ENCODE peak calls at places on chromosomes 11 and 22, in seven cellular contexts. K is fibroblast of the aortic adventitia, B is AG04450, J is fibroblast of mammary gland, C is lower lobe of right lung, H is adrenal gland, Y is cardiac muscle cell. A is an unnamed sample.

GRCh38 chr11:81874627-81875026 is 859.0 kb downstream of the FAM181B start:
- DNase-seq in K (no peak), B (no peak), J (no peak), C (no peak), H (no peak), Y (no peak), A (no peak)

GRCh38 chr22:30290679-30291333 is 1.5 kb upstream of the CASTOR1 start:
- DNase-seq in K (peak), B (no peak), J (peak), C (peak), H (peak), Y (peak), A (peak)

GRCh38 chr11:128582496-128583366 is 4.6 kb downstream of the ETS1 start:
- DNase-seq in K (peak), B (peak), J (peak), C (no peak), H (no peak), Y (peak), A (peak)

GRCh38 chr11:19237813-19238212 is 2.9 kb downstream of the E2F8 start:
- DNase-seq in K (no peak), B (no peak), J (no peak), C (no peak), H (no peak), Y (no peak), A (no peak)

GRCh38 chr11:26276798-26277424 is 55.0 kb upstream of the ANO3 start:
- DNase-seq in K (peak), B (peak), J (peak), C (no peak), H (peak), Y (peak), A (peak)

GRCh38 chr22:29328566-29329500 is 13.3 kb upstream of the RASL10A start:
- DNase-seq in K (no peak), B (no peak), J (no peak), C (no peak), H (no peak), Y (no peak), A (no peak)

GRCh38 chr11:80638296-80638695 is 1197.5 kb upstream of the TENM4 start:
- DNase-seq in K (no peak), B (no peak), J (no peak), C (no peak), H (no peak), Y (no peak), A (peak)

GRCh38 chr22:41256898-41257260 is 16.1 kb upstream of the CHADL start:
- DNase-seq in K (peak), B (no peak), J (no peak), C (no peak), H (no peak), Y (peak), A (no peak)

GRCh38 chr11:6431861-6432260 is 8.9 kb downstream of the HPX start:
- DNase-seq in K (peak), B (no peak), J (peak), C (no peak), H (no peak), Y (peak), A (peak)

GRCh38 chr11:36540998-36541397 is 26.8 kb upstream of the RAG1 start:
- DNase-seq in K (peak), B (no peak), J (peak), C (no peak), H (peak), Y (peak), A (peak)

GRCh38 chr22:44363980-44364749 is 51.4 kb upstream of the SHISAL1 start:
- DNase-seq in K (no peak), B (no peak), J (no peak), C (peak), H (no peak), Y (no peak), A (no peak)

GRCh38 chr11:121555172-121555571 is 102.4 kb upstream of the SORL1-AS1 start:
- DNase-seq in K (no peak), B (no peak), J (peak), C (no peak), H (no peak), Y (no peak), A (no peak)

GRCh38 chr22:43789452-43789851 is 22.7 kb downstream of the EFCAB6 start:
- DNase-seq in K (peak), B (peak), J (peak), C (no peak), H (peak), Y (peak), A (peak)

GRCh38 chr11:63564785-63565350 is 1.7 kb upstream of the PLAAT2 start:
- DNase-seq in K (no peak), B (no peak), J (no peak), C (peak), H (no peak), Y (no peak), A (peak)
- H3K4me3 ChIP-seq in K (no peak), B (no peak), J (no peak), C (no peak), H (no peak), Y (no peak), A (no peak)

DNA sequence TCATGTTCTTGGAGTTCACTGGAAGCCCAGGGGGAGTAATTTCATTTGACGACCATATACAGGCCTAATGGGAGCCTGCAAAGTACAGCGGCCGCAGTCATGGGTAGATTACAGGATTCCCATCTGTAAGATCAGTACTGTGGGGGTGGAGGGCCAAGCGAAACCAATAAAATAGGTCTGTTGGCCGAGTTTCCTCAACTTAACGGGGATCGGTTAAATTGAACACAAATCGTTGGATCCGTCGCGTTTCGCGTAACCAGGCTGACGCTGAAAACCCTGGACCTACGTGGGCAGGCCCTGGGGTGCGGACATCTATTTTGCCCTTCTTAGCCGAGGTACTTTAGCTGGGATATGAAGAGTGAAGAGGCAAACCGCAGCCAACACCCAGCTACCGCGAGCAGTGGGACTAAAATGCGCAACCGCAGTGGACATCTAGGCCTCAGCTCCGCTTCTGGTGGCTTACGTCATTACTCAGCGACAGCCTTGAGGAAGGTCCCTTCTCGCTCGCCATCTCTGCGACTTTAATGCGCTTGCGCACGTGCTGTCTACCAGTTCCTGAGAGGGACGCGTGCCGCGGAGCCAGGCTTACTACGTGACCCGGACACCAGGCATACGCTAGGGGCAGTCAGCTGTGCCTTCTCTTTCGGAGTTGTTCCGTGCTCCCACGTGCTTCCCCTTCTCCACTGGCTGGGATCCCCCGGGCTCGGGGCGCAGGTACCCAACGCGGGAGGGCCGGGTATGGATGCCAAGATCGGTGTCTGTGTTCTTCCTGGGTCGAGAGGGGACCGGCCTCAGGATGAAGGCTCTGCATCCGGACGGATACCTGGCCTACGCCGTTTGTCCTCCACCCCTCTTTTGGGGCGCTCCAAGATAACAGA is at the start of gene NAT10:
- DNase-seq in K (peak), B (peak), J (peak), C (peak), H (peak), Y (peak), A (peak)
- TF ChIP-seq CTCF in K (peak), B (no peak), J (no peak), C (peak), H (peak), Y (peak), A (peak)

DNA sequence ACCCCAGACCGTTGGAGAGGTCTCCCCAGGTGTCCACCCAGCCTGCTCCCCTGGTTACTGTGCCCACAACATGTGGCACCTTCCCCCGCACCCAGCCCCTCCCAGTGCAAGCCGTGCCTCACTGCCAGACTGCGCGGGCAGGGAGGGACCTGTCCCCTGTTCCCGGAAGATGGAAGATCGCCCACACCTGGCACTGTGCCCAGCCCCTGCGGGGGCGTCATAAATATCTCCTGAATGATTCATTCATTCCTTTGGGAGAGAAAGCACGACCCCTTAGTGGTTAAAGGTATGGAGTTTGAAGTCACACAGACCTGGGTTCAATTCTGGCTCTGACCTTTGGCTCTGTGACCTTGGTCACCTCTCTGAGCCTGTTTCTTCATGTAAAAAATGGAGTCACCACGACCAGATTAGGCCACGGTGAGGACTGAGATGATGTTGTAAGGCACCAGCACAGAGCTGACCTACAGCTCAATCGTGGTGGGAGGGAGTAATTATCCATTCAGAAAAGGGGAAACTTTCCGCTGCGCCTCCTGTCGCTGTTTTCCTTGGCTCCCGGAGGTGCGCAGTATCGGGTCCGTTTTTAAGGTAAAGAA is 497 bp upstream of the SYT12 start:
- DNase-seq in K (peak), B (peak), J (peak), C (no peak), H (peak), Y (peak), A (peak)
- H3K4me3 ChIP-seq in K (peak), B (peak), J (no peak), C (peak), H (no peak), Y (peak), A (peak)

GRCh38 chr22:38067771-38068360 is 10.7 kb downstream of the PICK1 start:
- DNase-seq in K (no peak), B (no peak), J (no peak), C (no peak), H (no peak), Y (no peak), A (no peak)

GRCh38 chr22:38070250-38070921 is 13.2 kb downstream of the PICK1 start:
- DNase-seq in K (no peak), B (no peak), J (no peak), C (no peak), H (no peak), Y (no peak), A (no peak)

GRCh38 chr22:38068641-38069371 is 11.6 kb downstream of the PICK1 start:
- DNase-seq in K (no peak), B (no peak), J (no peak), C (no peak), H (no peak), Y (no peak), A (no peak)

GRCh38 chr22:38071421-38072321 is 12.3 kb downstream of the SLC16A8 start:
- DNase-seq in K (no peak), B (no peak), J (no peak), C (peak), H (no peak), Y (no peak), A (no peak)

DNA sequence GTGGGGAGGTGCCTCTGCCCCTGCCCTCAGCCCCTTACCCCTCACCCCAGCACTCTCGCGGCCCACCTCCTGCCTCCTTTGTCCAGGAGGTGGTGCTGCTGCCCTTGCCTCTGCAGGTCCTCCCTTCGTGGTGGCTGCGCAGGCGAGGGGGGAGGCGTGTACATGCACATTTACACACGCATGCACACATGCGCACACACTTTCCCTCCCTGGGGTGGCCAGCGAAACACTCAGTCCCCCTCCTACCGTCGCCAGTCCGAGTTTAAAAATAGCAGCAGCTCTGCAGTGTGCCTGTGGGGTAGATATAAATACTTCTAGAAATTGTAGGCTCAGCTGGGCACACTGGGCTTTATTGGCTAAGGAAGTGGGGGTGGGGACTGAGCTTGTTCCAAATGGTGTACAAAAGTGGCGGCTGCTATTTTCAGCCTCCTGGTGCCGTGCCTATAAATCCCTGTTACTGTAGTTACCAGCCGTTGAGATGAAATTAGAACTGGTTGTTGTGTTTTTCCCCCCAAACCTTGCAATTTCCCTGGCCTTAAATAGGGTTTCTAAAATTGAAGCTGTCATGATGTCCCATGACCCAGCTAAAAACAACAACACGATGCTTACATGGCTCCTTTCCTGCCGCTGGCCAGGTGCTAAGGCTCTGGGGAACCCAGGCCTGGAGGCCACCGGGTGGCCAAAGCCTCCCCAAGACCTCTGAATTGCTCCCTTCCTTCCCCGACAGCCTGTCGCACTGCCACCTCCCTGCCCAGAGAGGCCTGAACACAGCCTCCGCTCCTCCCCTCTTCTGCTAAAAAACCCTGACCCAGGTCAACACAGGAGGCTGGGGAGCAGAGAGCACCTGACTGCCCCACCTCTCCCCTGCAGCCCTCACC is 12.4 kb downstream of the PICK1 start:
- DNase-seq in K (peak), B (peak), J (peak), C (no peak), H (no peak), Y (peak), A (no peak)
- TF ChIP-seq CTCF in K (peak), B (peak), J (peak), C (peak), H (peak), Y (peak), A (peak)

DNA sequence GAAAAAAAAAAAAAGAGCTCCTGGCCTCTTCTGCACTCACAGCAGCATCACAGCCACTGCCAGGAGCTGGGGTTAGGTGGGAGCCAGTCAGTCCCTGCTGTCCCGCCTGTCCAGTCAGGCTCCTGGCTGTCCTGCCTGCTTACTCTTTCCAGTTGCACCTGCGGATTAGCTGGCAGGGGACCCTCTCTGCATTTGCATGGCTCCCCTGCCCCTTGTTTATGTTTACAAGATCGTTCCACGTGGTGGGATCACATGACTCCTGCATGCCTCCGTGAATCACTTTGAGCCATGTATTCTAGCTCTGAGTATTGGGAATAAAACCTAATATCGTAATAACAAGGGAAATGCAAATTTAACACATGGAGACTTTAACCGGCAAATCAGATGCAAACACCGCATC is 36.8 kb upstream of the A4GALT start:
- DNase-seq in K (no peak), B (no peak), J (no peak), C (no peak), H (no peak), Y (no peak), A (no peak)
- H3K4me3 ChIP-seq in K (no peak), B (no peak), J (no peak), C (no peak), H (no peak), Y (no peak), A (no peak)

DNA sequence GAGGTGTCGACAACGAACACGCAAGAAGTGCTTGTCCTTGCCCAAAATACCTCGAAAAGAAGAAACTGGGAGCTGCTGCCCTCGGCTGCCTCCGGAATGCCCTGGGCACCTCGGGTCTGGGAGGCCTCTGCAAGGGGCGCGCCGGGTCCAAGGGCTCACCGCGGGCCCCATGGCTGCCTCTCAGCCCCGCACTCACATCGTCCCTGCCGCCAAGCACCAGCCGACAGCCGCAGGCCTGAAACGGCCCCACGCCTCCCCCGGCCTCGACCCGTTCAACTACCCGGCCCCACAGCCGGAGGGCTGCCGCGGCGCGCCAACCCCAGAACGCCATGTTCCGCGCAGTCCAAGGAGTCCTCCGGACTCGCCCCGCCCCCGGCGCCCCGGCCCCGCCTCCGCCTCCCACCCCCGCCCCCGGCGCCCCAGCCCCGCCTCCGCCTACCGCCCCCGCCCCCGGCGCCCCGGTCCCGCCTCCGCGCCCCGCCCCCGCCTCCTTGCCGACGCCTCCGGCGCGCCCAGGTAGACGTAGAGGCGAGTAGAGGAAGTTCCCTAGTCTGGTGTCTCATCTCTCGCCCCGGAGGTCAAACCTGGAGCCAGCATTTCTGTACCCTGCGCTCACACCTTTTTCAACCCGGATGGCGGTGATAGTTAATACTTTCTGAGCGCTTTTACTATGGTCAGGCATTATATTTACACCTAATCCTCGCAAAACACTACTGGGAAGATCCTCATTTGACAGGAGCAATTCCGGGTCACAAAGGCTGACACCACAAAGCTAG is at the start of gene SIRT3:
- DNase-seq in K (peak), B (peak), J (peak), C (peak), H (peak), Y (peak), A (peak)
- TF ChIP-seq CTCF in K (peak), B (no peak), J (no peak), C (no peak), H (no peak), Y (no peak), A (peak)

DNA sequence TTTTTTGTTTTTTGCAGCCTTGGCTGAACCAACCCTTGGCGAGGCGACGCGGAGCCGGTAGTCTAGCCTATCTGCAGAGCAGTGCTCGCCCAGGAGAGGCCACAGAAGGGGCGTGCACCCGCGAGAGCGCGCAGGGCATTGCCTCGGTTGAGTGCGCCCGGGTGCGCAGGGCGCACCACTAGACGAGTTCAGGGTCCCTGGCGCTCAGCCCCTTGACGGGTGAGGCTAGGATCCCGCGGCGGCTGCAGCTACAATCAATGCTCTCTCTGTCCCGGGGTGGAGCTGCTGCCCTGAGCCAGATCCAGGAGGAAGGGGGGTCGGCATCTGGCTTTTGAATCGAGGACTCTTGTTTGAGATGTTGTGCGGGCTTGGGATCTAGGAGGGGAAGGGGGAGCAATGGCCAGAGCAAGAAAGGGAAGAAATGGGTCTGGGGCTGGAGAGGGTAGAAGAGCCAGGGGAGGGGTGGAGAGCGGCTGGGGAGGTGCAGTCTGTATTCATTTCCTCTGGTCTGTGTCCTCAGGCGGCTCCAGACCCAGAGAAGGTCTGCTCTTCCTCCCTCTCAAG is 949 bp downstream of the THY1 start:
- DNase-seq in K (peak), B (no peak), J (no peak), C (no peak), H (no peak), Y (peak), A (no peak)
- H3K4me3 ChIP-seq in K (peak), B (peak), J (peak), C (peak), H (no peak), Y (peak), A (no peak)

DNA sequence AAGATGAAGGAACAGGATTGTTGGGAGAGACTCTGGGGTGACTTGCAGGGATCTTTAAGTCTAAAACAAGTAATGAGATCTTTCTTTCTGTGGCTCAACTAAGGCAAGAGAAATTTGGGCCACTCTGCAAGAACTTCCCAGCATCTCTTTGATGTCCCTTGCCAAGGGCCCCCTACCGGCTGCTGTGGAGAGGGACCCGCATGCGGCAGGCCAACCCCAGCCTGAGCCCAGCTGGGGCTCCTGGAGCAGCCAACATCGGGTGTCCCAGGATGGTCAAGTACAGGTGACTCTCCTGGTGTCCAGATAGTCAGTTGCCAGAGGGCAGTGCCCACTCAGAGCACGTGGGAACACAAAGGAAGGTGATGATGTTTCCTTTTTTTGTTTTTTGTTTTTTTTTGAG is 363.2 kb downstream of the TBC1D22A start:
- DNase-seq in K (no peak), B (no peak), J (peak), C (peak), H (no peak), Y (peak), A (no peak)
- TF ChIP-seq CTCF in K (peak), B (peak), J (peak), C (no peak), H (no peak), Y (peak), A (peak)

DNA sequence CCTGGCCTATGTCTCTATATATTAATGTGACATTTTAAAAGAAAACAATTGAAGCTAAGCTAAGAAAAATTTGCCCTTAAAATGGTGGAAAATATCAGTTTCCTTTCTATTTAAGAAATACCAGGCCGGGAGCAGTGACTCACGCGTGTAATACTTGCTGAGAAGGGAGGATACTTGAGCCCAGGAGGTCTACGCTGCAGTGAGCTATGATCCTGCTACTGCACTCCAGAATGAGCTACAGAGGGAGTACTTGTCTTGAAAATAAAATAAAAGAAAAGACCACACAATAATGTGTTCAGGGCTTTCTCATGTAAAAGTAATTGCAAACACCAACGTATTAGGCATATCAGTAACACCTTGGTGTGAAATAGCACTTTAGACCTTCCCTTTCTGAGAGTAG is 1.4 kb upstream of the PRSS23 start:
- DNase-seq in K (peak), B (peak), J (peak), C (no peak), H (no peak), Y (peak), A (peak)
- H3K4me3 ChIP-seq in K (no peak), B (no peak), J (no peak), C (no peak), H (no peak), Y (no peak), A (no peak)